ENCODE peak calls at places on chromosome 1, in four cellular contexts. One of them, this sample, is unnamed.

GRCh38 chr1:234782821-234783220 is 172.8 kb upstream of the IRF2BP2 start:
- DNase-seq in GM20000: no peak
- DNase-seq in stimulated activated CD4-positive, alpha-beta T cell treated with anti-CD3 and anti-CD28 coated beads, Interleukin-1b, Interleukin-23, amount 100 ng/mL, for 4 hours: no peak
- DNase-seq in CD8-positive, alpha-beta T cell: peak; percentile 37
- DNase-seq in this sample: no peak

GRCh38 chr1:247487057-247487456 is 29.2 kb upstream of the OR2B11 start:
- DNase-seq in GM20000: peak; percentile 63
- DNase-seq in stimulated activated CD4-positive, alpha-beta T cell treated with anti-CD3 and anti-CD28 coated beads, Interleukin-1b, Interleukin-23, amount 100 ng/mL, for 4 hours: peak; percentile 21
- DNase-seq in CD8-positive, alpha-beta T cell: peak; percentile 61
- DNase-seq in this sample: no peak

GRCh38 chr1:89908993-89909436 is 85.9 kb upstream of the ZNF326 start:
- DNase-seq in GM20000: peak; percentile 34
- DNase-seq in stimulated activated CD4-positive, alpha-beta T cell treated with anti-CD3 and anti-CD28 coated beads, Interleukin-1b, Interleukin-23, amount 100 ng/mL, for 4 hours: no peak
- DNase-seq in CD8-positive, alpha-beta T cell: no peak
- DNase-seq in this sample: no peak

GRCh38 chr1:99727575-99728190 is 38.8 kb downstream of the FRRS1 start:
- DNase-seq in GM20000: no peak
- DNase-seq in stimulated activated CD4-positive, alpha-beta T cell treated with anti-CD3 and anti-CD28 coated beads, Interleukin-1b, Interleukin-23, amount 100 ng/mL, for 4 hours: no peak
- DNase-seq in CD8-positive, alpha-beta T cell: no peak
- DNase-seq in this sample: no peak

GRCh38 chr1:64540265-64540791 is 70.4 kb downstream of the CACHD1 start:
- DNase-seq in GM20000: no peak
- DNase-seq in stimulated activated CD4-positive, alpha-beta T cell treated with anti-CD3 and anti-CD28 coated beads, Interleukin-1b, Interleukin-23, amount 100 ng/mL, for 4 hours: no peak
- DNase-seq in CD8-positive, alpha-beta T cell: no peak
- DNase-seq in this sample: no peak

GRCh38 chr1:8545078-8545477 is 227.2 kb downstream of the SLC45A1 start:
- DNase-seq in GM20000: no peak
- DNase-seq in stimulated activated CD4-positive, alpha-beta T cell treated with anti-CD3 and anti-CD28 coated beads, Interleukin-1b, Interleukin-23, amount 100 ng/mL, for 4 hours: no peak
- DNase-seq in CD8-positive, alpha-beta T cell: no peak
- DNase-seq in this sample: no peak

GRCh38 chr1:218620956-218621355 is 275.8 kb downstream of the TGFB2 start:
- DNase-seq in GM20000: no peak
- DNase-seq in stimulated activated CD4-positive, alpha-beta T cell treated with anti-CD3 and anti-CD28 coated beads, Interleukin-1b, Interleukin-23, amount 100 ng/mL, for 4 hours: no peak
- DNase-seq in CD8-positive, alpha-beta T cell: no peak
- DNase-seq in this sample: no peak

GRCh38 chr1:27561126-27561899 is 42.6 kb downstream of the AHDC1 start:
- DNase-seq in GM20000: no peak
- DNase-seq in stimulated activated CD4-positive, alpha-beta T cell treated with anti-CD3 and anti-CD28 coated beads, Interleukin-1b, Interleukin-23, amount 100 ng/mL, for 4 hours: no peak
- DNase-seq in CD8-positive, alpha-beta T cell: no peak
- DNase-seq in this sample: no peak

GRCh38 chr1:29689372-29690030 is 453.2 kb downstream of the PTPRU start:
- DNase-seq in GM20000: no peak
- DNase-seq in stimulated activated CD4-positive, alpha-beta T cell treated with anti-CD3 and anti-CD28 coated beads, Interleukin-1b, Interleukin-23, amount 100 ng/mL, for 4 hours: no peak
- DNase-seq in CD8-positive, alpha-beta T cell: no peak
- DNase-seq in this sample: no peak

GRCh38 chr1:111199329-111199728 is 1.1 kb downstream of the DENND2D start:
- DNase-seq in GM20000: no peak
- DNase-seq in stimulated activated CD4-positive, alpha-beta T cell treated with anti-CD3 and anti-CD28 coated beads, Interleukin-1b, Interleukin-23, amount 100 ng/mL, for 4 hours: no peak
- DNase-seq in CD8-positive, alpha-beta T cell: peak; percentile 64
- DNase-seq in this sample: no peak

GRCh38 chr1:219317762-219318353 is 144.2 kb downstream of the LYPLAL1 start:
- DNase-seq in GM20000: no peak
- DNase-seq in stimulated activated CD4-positive, alpha-beta T cell treated with anti-CD3 and anti-CD28 coated beads, Interleukin-1b, Interleukin-23, amount 100 ng/mL, for 4 hours: no peak
- DNase-seq in CD8-positive, alpha-beta T cell: no peak
- DNase-seq in this sample: no peak

GRCh38 chr1:151887028-151887427 is 22.3 kb downstream of the THEM4 start:
- DNase-seq in GM20000: no peak
- DNase-seq in stimulated activated CD4-positive, alpha-beta T cell treated with anti-CD3 and anti-CD28 coated beads, Interleukin-1b, Interleukin-23, amount 100 ng/mL, for 4 hours: no peak
- DNase-seq in CD8-positive, alpha-beta T cell: no peak
- DNase-seq in this sample: no peak

GRCh38 chr1:17874231-17874630 is 119.1 kb downstream of the ACTL8 start:
- DNase-seq in GM20000: no peak
- DNase-seq in stimulated activated CD4-positive, alpha-beta T cell treated with anti-CD3 and anti-CD28 coated beads, Interleukin-1b, Interleukin-23, amount 100 ng/mL, for 4 hours: no peak
- DNase-seq in CD8-positive, alpha-beta T cell: no peak
- DNase-seq in this sample: peak; percentile 2

GRCh38 chr1:220307528-220308100 is 35.4 kb upstream of the RAB3GAP2 start:
- DNase-seq in GM20000: no peak
- DNase-seq in stimulated activated CD4-positive, alpha-beta T cell treated with anti-CD3 and anti-CD28 coated beads, Interleukin-1b, Interleukin-23, amount 100 ng/mL, for 4 hours: no peak
- DNase-seq in CD8-positive, alpha-beta T cell: no peak
- DNase-seq in this sample: no peak

GRCh38 chr1:147758379-147759100 is 1.9 kb downstream of the GJA5 start:
- DNase-seq in GM20000: no peak
- DNase-seq in stimulated activated CD4-positive, alpha-beta T cell treated with anti-CD3 and anti-CD28 coated beads, Interleukin-1b, Interleukin-23, amount 100 ng/mL, for 4 hours: no peak
- DNase-seq in CD8-positive, alpha-beta T cell: no peak
- DNase-seq in this sample: no peak

GRCh38 chr1:10640079-10640578 is 156.3 kb downstream of the CASZ1 start:
- DNase-seq in GM20000: no peak
- DNase-seq in stimulated activated CD4-positive, alpha-beta T cell treated with anti-CD3 and anti-CD28 coated beads, Interleukin-1b, Interleukin-23, amount 100 ng/mL, for 4 hours: no peak
- DNase-seq in CD8-positive, alpha-beta T cell: no peak
- DNase-seq in this sample: no peak

GRCh38 chr1:234406871-234407270 is 33.6 kb downstream of the COA6 start:
- DNase-seq in GM20000: no peak
- DNase-seq in stimulated activated CD4-positive, alpha-beta T cell treated with anti-CD3 and anti-CD28 coated beads, Interleukin-1b, Interleukin-23, amount 100 ng/mL, for 4 hours: no peak
- DNase-seq in CD8-positive, alpha-beta T cell: no peak
- DNase-seq in this sample: no peak

GRCh38 chr1:238029126-238029525 is 138.4 kb upstream of the ZP4 start:
- DNase-seq in GM20000: no peak
- DNase-seq in stimulated activated CD4-positive, alpha-beta T cell treated with anti-CD3 and anti-CD28 coated beads, Interleukin-1b, Interleukin-23, amount 100 ng/mL, for 4 hours: no peak
- DNase-seq in CD8-positive, alpha-beta T cell: no peak
- DNase-seq in this sample: no peak

GRCh38 chr1:36095760-36096405 is 7.2 kb downstream of the ADPRS start:
- DNase-seq in GM20000: no peak
- DNase-seq in stimulated activated CD4-positive, alpha-beta T cell treated with anti-CD3 and anti-CD28 coated beads, Interleukin-1b, Interleukin-23, amount 100 ng/mL, for 4 hours: no peak
- DNase-seq in CD8-positive, alpha-beta T cell: no peak
- DNase-seq in this sample: peak; percentile 22